ENCODE peak calls at places on chromosomes 6 and 20, in four cellular contexts. M is activated T-helper 2 cell treated with anti-CD3 and anti-CD28 coated beads, Interferon-gamma antibody, Interleukin-2, Interleukin-4, amounts not matched to agents 10 μg/mL and 5 μg/mL and 100 μg/mL, durations not matched to agents 14 hours and 24 hours and 36 hours; D is NCI-H1436 treated with DMSO at 0.1 percent for 48 hours; F is stimulated activated CD8-positive, alpha-beta memory T cell treated with anti-CD3 and anti-CD28 coated beads, Interleukin-12 subunit alpha, Interleukin-12 subunit beta, amount 100 ng/mL, for 1 hour. N is an unnamed sample.

GRCh38 chr6:45610832-45611231 is 233.1 kb upstream of the SUPT3H start:
- DNase-seq in M (no peak), D (no peak), F (no peak), N (no peak)

GRCh38 chr6:169162968-169163903 is 90.4 kb downstream of the THBS2 start:
- DNase-seq in F (no peak), D (no peak), M (no peak), N (no peak)

GRCh38 chr6:36290668-36291620 is 21.1 kb downstream of the PNPLA1 start:
- DNase-seq in M (no peak), D (no peak), F (no peak), N (no peak)

GRCh38 chr6:121573466-121573865 is 138.0 kb downstream of the GJA1 start:
- DNase-seq in D (no peak), M (no peak), F (no peak), N (no peak)

GRCh38 chr6:42505377-42505702 is 53.6 kb upstream of the TRERF1 start:
- DNase-seq in M (no peak), D (no peak), F (no peak), N (no peak)

GRCh38 chr6:110284877-110285276 is 73.3 kb downstream of the METTL24 start:
- DNase-seq in F (no peak), D (no peak), M (no peak), N (no peak)

GRCh38 chr20:3262566-3262965 is 23.6 kb upstream of the SLC4A11 start:
- DNase-seq in F (no peak), M (no peak), D (no peak), N (no peak)

GRCh38 chr20:44203161-44203560 is 7.4 kb downstream of the OSER1 start:
- DNase-seq in D (no peak), F (no peak), M (no peak), N (no peak)

GRCh38 chr20:59988141-59988540 is 29.9 kb downstream of the CDH26 start:
- DNase-seq in M (no peak), D (no peak), F (no peak), N (no peak)

GRCh38 chr6:116200619-116201249 is 53.1 kb downstream of the TSPYL4 start:
- DNase-seq in F (no peak), D (no peak), M (no peak), N (no peak)

GRCh38 chr6:150142657-150143501 is at the start of gene PPP1R14C:
- DNase-seq in D (no peak), F (no peak), M (no peak), N (no peak)

GRCh38 chr20:62895539-62895938 is 30.8 kb downstream of the DIDO1 start:
- DNase-seq in F (no peak), D (no peak), M (no peak), N (no peak)

GRCh38 chr20:658731-659291 is 5.8 kb upstream of the SRXN1 start:
- DNase-seq in D (no peak), M (no peak), F (no peak), N (no peak)

GRCh38 chr6:18234564-18234963 is 29.8 kb downstream of the DEK start:
- DNase-seq in D (no peak), M (no peak), F (no peak), N (no peak)

GRCh38 chr6:105936972-105937371 is 149.2 kb upstream of the PRDM1 start:
- DNase-seq in D (no peak), F (no peak), M (no peak), N (no peak)

GRCh38 chr20:60062431-60063336 is 104.5 kb downstream of the CDH26 start:
- DNase-seq in D (no peak), F (no peak), M (no peak), N (no peak)

GRCh38 chr6:147099974-147100373 is 104.2 kb upstream of the STXBP5 start:
- DNase-seq in F (no peak), D (no peak), M (no peak), N (no peak)

GRCh38 chr6:44126320-44127149 is 717 bp downstream of the MRPL14 start:
- DNase-seq in M (peak; percentile 64), D (no peak), F (peak; percentile 45), N (peak; percentile 53)

GRCh38 chr6:4085329-4085695 is 6.4 kb upstream of the FAM217A start:
- DNase-seq in M (no peak), F (no peak), D (no peak), N (no peak)

GRCh38 chr6:53313784-53314382 is 34.9 kb downstream of the ELOVL5 start:
- DNase-seq in D (no peak), F (no peak), M (no peak), N (no peak)

GRCh38 chr6:134593442-134593841 is 275.5 kb upstream of the SGK1 start:
- DNase-seq in F (no peak), M (no peak), D (no peak), N (no peak)